ENCODE peak calls at places on chromosomes 5 and 9, in nine cellular contexts. One of them, this sample, is unnamed.

GRCh38 chr9:107907715-107908114 is 418.1 kb upstream of the KLF4 start:
- DNase-seq in sigmoid colon: no peak
- DNase-seq in CD4-positive, alpha-beta T cell: no peak
- DNase-seq in fibroblast of lung: no peak
- DNase-seq in mammary epithelial cell: no peak
- DNase-seq in AG04450: no peak
- DNase-seq in activated CD8-positive, alpha-beta T cell treated with anti-CD3 and anti-CD28 coated beads for 36 hours: no peak
- DNase-seq in transverse colon: no peak
- DNase-seq in HL-60: no peak
- DNase-seq in this sample: no peak

GRCh38 chr9:124297553-124297905 is 39.8 kb downstream of the NEK6 start:
- DNase-seq in transverse colon: peak
- DNase-seq in AG04450: peak
- DNase-seq in activated CD8-positive, alpha-beta T cell treated with anti-CD3 and anti-CD28 coated beads for 36 hours: no peak
- DNase-seq in sigmoid colon: peak
- DNase-seq in HL-60: no peak
- DNase-seq in mammary epithelial cell: peak
- DNase-seq in CD4-positive, alpha-beta T cell: no peak
- DNase-seq in fibroblast of lung: peak
- DNase-seq in this sample: no peak

GRCh38 chr9:1051286-1052118 is 1.3 kb downstream of the DMRT2 start:
- DNase-seq in fibroblast of lung: no peak
- DNase-seq in AG04450: no peak
- DNase-seq in HL-60: peak
- DNase-seq in mammary epithelial cell: peak
- DNase-seq in sigmoid colon: no peak
- DNase-seq in CD4-positive, alpha-beta T cell: no peak
- DNase-seq in activated CD8-positive, alpha-beta T cell treated with anti-CD3 and anti-CD28 coated beads for 36 hours: peak
- DNase-seq in transverse colon: peak
- DNase-seq in this sample: peak

GRCh38 chr5:111231053-111231586 is 6.9 kb downstream of the CAMK4 start:
- DNase-seq in fibroblast of lung: no peak
- DNase-seq in HL-60: no peak
- DNase-seq in mammary epithelial cell: no peak
- DNase-seq in CD4-positive, alpha-beta T cell: no peak
- DNase-seq in transverse colon: no peak
- DNase-seq in AG04450: no peak
- DNase-seq in activated CD8-positive, alpha-beta T cell treated with anti-CD3 and anti-CD28 coated beads for 36 hours: no peak
- DNase-seq in sigmoid colon: no peak
- DNase-seq in this sample: no peak

GRCh38 chr9:95283678-95284077 is 33.8 kb downstream of the FANCC start:
- DNase-seq in sigmoid colon: no peak
- DNase-seq in activated CD8-positive, alpha-beta T cell treated with anti-CD3 and anti-CD28 coated beads for 36 hours: no peak
- DNase-seq in mammary epithelial cell: no peak
- DNase-seq in fibroblast of lung: no peak
- DNase-seq in HL-60: no peak
- DNase-seq in CD4-positive, alpha-beta T cell: no peak
- DNase-seq in transverse colon: no peak
- DNase-seq in AG04450: no peak
- DNase-seq in this sample: no peak

GRCh38 chr5:88503065-88503394 is 234.4 kb upstream of the TMEM161B start:
- DNase-seq in fibroblast of lung: peak
- DNase-seq in HL-60: no peak
- DNase-seq in sigmoid colon: no peak
- DNase-seq in AG04450: no peak
- DNase-seq in CD4-positive, alpha-beta T cell: no peak
- DNase-seq in mammary epithelial cell: no peak
- DNase-seq in transverse colon: no peak
- DNase-seq in activated CD8-positive, alpha-beta T cell treated with anti-CD3 and anti-CD28 coated beads for 36 hours: no peak
- DNase-seq in this sample: no peak

GRCh38 chr9:28215921-28216320 is 642.6 kb upstream of the C9orf72 start:
- DNase-seq in CD4-positive, alpha-beta T cell: no peak
- DNase-seq in fibroblast of lung: no peak
- DNase-seq in activated CD8-positive, alpha-beta T cell treated with anti-CD3 and anti-CD28 coated beads for 36 hours: no peak
- DNase-seq in transverse colon: no peak
- DNase-seq in AG04450: no peak
- DNase-seq in mammary epithelial cell: no peak
- DNase-seq in sigmoid colon: no peak
- DNase-seq in HL-60: no peak
- DNase-seq in this sample: no peak

GRCh38 chr5:34789021-34789531 is 49.9 kb upstream of the TTC23L start:
- DNase-seq in transverse colon: no peak
- DNase-seq in CD4-positive, alpha-beta T cell: no peak
- DNase-seq in AG04450: no peak
- DNase-seq in activated CD8-positive, alpha-beta T cell treated with anti-CD3 and anti-CD28 coated beads for 36 hours: no peak
- DNase-seq in mammary epithelial cell: peak
- DNase-seq in fibroblast of lung: peak
- DNase-seq in HL-60: no peak
- DNase-seq in sigmoid colon: no peak
- DNase-seq in this sample: no peak

GRCh38 chr9:2385746-2386145 is 235.8 kb upstream of the VLDLR start:
- DNase-seq in mammary epithelial cell: no peak
- DNase-seq in fibroblast of lung: no peak
- DNase-seq in activated CD8-positive, alpha-beta T cell treated with anti-CD3 and anti-CD28 coated beads for 36 hours: no peak
- DNase-seq in HL-60: no peak
- DNase-seq in sigmoid colon: no peak
- DNase-seq in CD4-positive, alpha-beta T cell: no peak
- DNase-seq in AG04450: no peak
- DNase-seq in transverse colon: no peak
- DNase-seq in this sample: no peak

GRCh38 chr9:98983295-98984268 is 39.9 kb downstream of the COL15A1 start:
- DNase-seq in AG04450: peak
- DNase-seq in mammary epithelial cell: peak
- DNase-seq in transverse colon: no peak
- DNase-seq in CD4-positive, alpha-beta T cell: no peak
- DNase-seq in fibroblast of lung: peak
- DNase-seq in HL-60: no peak
- DNase-seq in activated CD8-positive, alpha-beta T cell treated with anti-CD3 and anti-CD28 coated beads for 36 hours: no peak
- DNase-seq in sigmoid colon: peak
- DNase-seq in this sample: no peak

GRCh38 chr5:2109566-2109965 is 226.8 kb upstream of the IRX4 start:
- DNase-seq in transverse colon: no peak
- DNase-seq in CD4-positive, alpha-beta T cell: no peak
- DNase-seq in AG04450: no peak
- DNase-seq in activated CD8-positive, alpha-beta T cell treated with anti-CD3 and anti-CD28 coated beads for 36 hours: no peak
- DNase-seq in fibroblast of lung: peak
- DNase-seq in mammary epithelial cell: no peak
- DNase-seq in HL-60: no peak
- DNase-seq in sigmoid colon: no peak
- DNase-seq in this sample: no peak

GRCh38 chr5:125612356-125613149 is 810.7 kb upstream of the GRAMD2B start:
- DNase-seq in transverse colon: no peak
- DNase-seq in sigmoid colon: peak
- DNase-seq in CD4-positive, alpha-beta T cell: no peak
- DNase-seq in fibroblast of lung: no peak
- DNase-seq in AG04450: no peak
- DNase-seq in activated CD8-positive, alpha-beta T cell treated with anti-CD3 and anti-CD28 coated beads for 36 hours: no peak
- DNase-seq in HL-60: no peak
- DNase-seq in mammary epithelial cell: no peak
- DNase-seq in this sample: no peak

GRCh38 chr9:114155967-114156294 is 594 bp downstream of the COL27A1 start:
- DNase-seq in sigmoid colon: no peak
- DNase-seq in mammary epithelial cell: no peak
- DNase-seq in transverse colon: no peak
- DNase-seq in activated CD8-positive, alpha-beta T cell treated with anti-CD3 and anti-CD28 coated beads for 36 hours: peak
- DNase-seq in HL-60: peak
- DNase-seq in fibroblast of lung: no peak
- DNase-seq in CD4-positive, alpha-beta T cell: no peak
- DNase-seq in AG04450: no peak
- DNase-seq in this sample: no peak
- TF ChIP-seq CTCF in sigmoid colon: no peak
- TF ChIP-seq CTCF in mammary epithelial cell: no peak
- TF ChIP-seq CTCF in transverse colon: no peak
- TF ChIP-seq CTCF in activated CD8-positive, alpha-beta T cell treated with anti-CD3 and anti-CD28 coated beads for 36 hours: no peak
- TF ChIP-seq CTCF in HL-60: no peak
- TF ChIP-seq CTCF in fibroblast of lung: no peak
- TF ChIP-seq CTCF in CD4-positive, alpha-beta T cell: no peak
- TF ChIP-seq CTCF in AG04450: no peak
- TF ChIP-seq CTCF in this sample: no peak

GRCh38 chr5:73592546-73592945 is 27.0 kb downstream of the UTP15 start:
- DNase-seq in transverse colon: no peak
- DNase-seq in sigmoid colon: no peak
- DNase-seq in fibroblast of lung: no peak
- DNase-seq in CD4-positive, alpha-beta T cell: no peak
- DNase-seq in activated CD8-positive, alpha-beta T cell treated with anti-CD3 and anti-CD28 coated beads for 36 hours: no peak
- DNase-seq in mammary epithelial cell: no peak
- DNase-seq in AG04450: no peak
- DNase-seq in HL-60: no peak
- DNase-seq in this sample: no peak

GRCh38 chr5:73599378-73599777 is 26.6 kb upstream of the ARHGEF28 start:
- DNase-seq in sigmoid colon: no peak
- DNase-seq in HL-60: no peak
- DNase-seq in mammary epithelial cell: no peak
- DNase-seq in fibroblast of lung: no peak
- DNase-seq in AG04450: no peak
- DNase-seq in transverse colon: no peak
- DNase-seq in CD4-positive, alpha-beta T cell: no peak
- DNase-seq in activated CD8-positive, alpha-beta T cell treated with anti-CD3 and anti-CD28 coated beads for 36 hours: no peak
- DNase-seq in this sample: no peak

GRCh38 chr5:73591698-73592501 is 26.4 kb downstream of the UTP15 start:
- DNase-seq in activated CD8-positive, alpha-beta T cell treated with anti-CD3 and anti-CD28 coated beads for 36 hours: no peak
- DNase-seq in HL-60: no peak
- DNase-seq in fibroblast of lung: no peak
- DNase-seq in mammary epithelial cell: peak
- DNase-seq in transverse colon: no peak
- DNase-seq in CD4-positive, alpha-beta T cell: no peak
- DNase-seq in sigmoid colon: no peak
- DNase-seq in AG04450: peak
- DNase-seq in this sample: no peak

GRCh38 chr5:73591102-73591695 is 25.7 kb downstream of the UTP15 start:
- DNase-seq in CD4-positive, alpha-beta T cell: peak
- DNase-seq in activated CD8-positive, alpha-beta T cell treated with anti-CD3 and anti-CD28 coated beads for 36 hours: peak
- DNase-seq in sigmoid colon: no peak
- DNase-seq in fibroblast of lung: peak
- DNase-seq in transverse colon: peak
- DNase-seq in AG04450: peak
- DNase-seq in HL-60: peak
- DNase-seq in mammary epithelial cell: peak
- DNase-seq in this sample: peak

GRCh38 chr5:73596705-73597328 is 29.2 kb upstream of the ARHGEF28 start:
- DNase-seq in sigmoid colon: no peak
- DNase-seq in HL-60: no peak
- DNase-seq in AG04450: no peak
- DNase-seq in CD4-positive, alpha-beta T cell: no peak
- DNase-seq in activated CD8-positive, alpha-beta T cell treated with anti-CD3 and anti-CD28 coated beads for 36 hours: peak
- DNase-seq in fibroblast of lung: peak
- DNase-seq in transverse colon: peak
- DNase-seq in mammary epithelial cell: no peak
- DNase-seq in this sample: no peak
- TF ChIP-seq CTCF in sigmoid colon: peak
- TF ChIP-seq CTCF in HL-60: peak
- TF ChIP-seq CTCF in AG04450: peak
- TF ChIP-seq CTCF in CD4-positive, alpha-beta T cell: peak
- TF ChIP-seq CTCF in activated CD8-positive, alpha-beta T cell treated with anti-CD3 and anti-CD28 coated beads for 36 hours: peak
- TF ChIP-seq CTCF in fibroblast of lung: peak
- TF ChIP-seq CTCF in transverse colon: peak
- TF ChIP-seq CTCF in mammary epithelial cell: peak
- TF ChIP-seq CTCF in this sample: peak

GRCh38 chr9:6113819-6114218 is 98.4 kb upstream of the RANBP6 start:
- DNase-seq in HL-60: no peak
- DNase-seq in activated CD8-positive, alpha-beta T cell treated with anti-CD3 and anti-CD28 coated beads for 36 hours: no peak
- DNase-seq in CD4-positive, alpha-beta T cell: no peak
- DNase-seq in mammary epithelial cell: no peak
- DNase-seq in fibroblast of lung: no peak
- DNase-seq in AG04450: no peak
- DNase-seq in transverse colon: no peak
- DNase-seq in sigmoid colon: no peak
- DNase-seq in this sample: no peak
- TF ChIP-seq CTCF in HL-60: no peak
- TF ChIP-seq CTCF in activated CD8-positive, alpha-beta T cell treated with anti-CD3 and anti-CD28 coated beads for 36 hours: no peak
- TF ChIP-seq CTCF in CD4-positive, alpha-beta T cell: no peak
- TF ChIP-seq CTCF in mammary epithelial cell: no peak
- TF ChIP-seq CTCF in fibroblast of lung: no peak
- TF ChIP-seq CTCF in AG04450: no peak
- TF ChIP-seq CTCF in transverse colon: no peak
- TF ChIP-seq CTCF in sigmoid colon: no peak
- TF ChIP-seq CTCF in this sample: no peak

GRCh38 chr9:97502222-97502983 is 937 bp downstream of the TMOD1 start:
- DNase-seq in HL-60: no peak
- DNase-seq in sigmoid colon: no peak
- DNase-seq in activated CD8-positive, alpha-beta T cell treated with anti-CD3 and anti-CD28 coated beads for 36 hours: peak
- DNase-seq in mammary epithelial cell: no peak
- DNase-seq in transverse colon: no peak
- DNase-seq in fibroblast of lung: no peak
- DNase-seq in AG04450: no peak
- DNase-seq in CD4-positive, alpha-beta T cell: no peak
- DNase-seq in this sample: peak

GRCh38 chr9:97501972-97502221 is 431 bp downstream of the TMOD1 start:
- DNase-seq in activated CD8-positive, alpha-beta T cell treated with anti-CD3 and anti-CD28 coated beads for 36 hours: no peak
- DNase-seq in HL-60: no peak
- DNase-seq in CD4-positive, alpha-beta T cell: no peak
- DNase-seq in AG04450: no peak
- DNase-seq in fibroblast of lung: no peak
- DNase-seq in mammary epithelial cell: no peak
- DNase-seq in transverse colon: no peak
- DNase-seq in sigmoid colon: no peak
- DNase-seq in this sample: peak

GRCh38 chr9:97500765-97501176 is 695 bp upstream of the TMOD1 start:
- DNase-seq in AG04450: no peak
- DNase-seq in transverse colon: no peak
- DNase-seq in CD4-positive, alpha-beta T cell: no peak
- DNase-seq in activated CD8-positive, alpha-beta T cell treated with anti-CD3 and anti-CD28 coated beads for 36 hours: no peak
- DNase-seq in sigmoid colon: no peak
- DNase-seq in mammary epithelial cell: no peak
- DNase-seq in fibroblast of lung: no peak
- DNase-seq in HL-60: no peak
- DNase-seq in this sample: no peak

GRCh38 chr9:97500263-97500662 is 1.2 kb upstream of the TMOD1 start:
- DNase-seq in fibroblast of lung: no peak
- DNase-seq in activated CD8-positive, alpha-beta T cell treated with anti-CD3 and anti-CD28 coated beads for 36 hours: no peak
- DNase-seq in transverse colon: no peak
- DNase-seq in AG04450: no peak
- DNase-seq in mammary epithelial cell: no peak
- DNase-seq in CD4-positive, alpha-beta T cell: no peak
- DNase-seq in sigmoid colon: no peak
- DNase-seq in HL-60: no peak
- DNase-seq in this sample: peak

DNA sequence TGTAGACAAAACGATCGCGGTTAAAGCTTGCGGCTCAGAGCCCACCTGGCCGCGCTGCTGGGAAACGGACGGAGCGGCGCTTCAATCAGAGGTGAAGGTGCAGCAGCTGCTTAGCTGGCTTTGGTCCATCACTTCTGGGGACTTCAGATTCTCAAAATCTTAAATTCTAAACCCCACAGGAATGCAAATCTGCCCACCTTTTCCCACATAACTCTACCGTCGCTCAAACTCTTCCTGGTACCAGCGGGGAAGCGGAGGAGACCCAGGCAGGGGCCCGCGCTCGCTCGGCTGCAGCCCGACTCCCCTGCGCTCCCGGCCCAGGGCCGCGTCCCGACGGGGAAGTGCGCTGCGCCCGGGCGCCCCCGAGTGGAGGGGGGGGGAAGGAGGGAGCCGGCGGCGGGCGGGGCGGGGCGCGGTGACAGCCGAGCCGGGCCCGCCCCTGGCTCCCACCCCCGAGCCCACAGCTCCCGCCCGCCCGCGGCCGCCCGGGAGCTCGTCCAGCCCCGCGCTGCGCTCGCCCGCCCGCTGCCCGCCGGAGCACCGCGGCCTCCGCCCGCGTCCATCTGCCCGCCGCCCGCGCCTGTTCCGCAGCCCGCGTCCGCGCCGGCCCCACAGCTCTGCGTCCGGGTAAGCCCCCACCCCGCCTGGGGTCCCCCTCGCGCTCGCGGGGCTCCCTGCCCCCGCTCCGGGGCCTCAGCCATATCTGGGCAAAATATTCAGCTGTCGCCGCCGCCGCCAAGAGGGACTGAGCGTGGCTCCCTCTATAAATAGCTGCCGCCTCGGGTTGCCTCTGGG is at the start of gene TMOD1:
- DNase-seq in AG04450: no peak
- DNase-seq in HL-60: no peak
- DNase-seq in fibroblast of lung: peak
- DNase-seq in sigmoid colon: peak
- DNase-seq in CD4-positive, alpha-beta T cell: peak
- DNase-seq in transverse colon: peak
- DNase-seq in mammary epithelial cell: peak
- DNase-seq in activated CD8-positive, alpha-beta T cell treated with anti-CD3 and anti-CD28 coated beads for 36 hours: peak
- DNase-seq in this sample: peak
- TF ChIP-seq CTCF in AG04450: no peak
- TF ChIP-seq CTCF in HL-60: no peak
- TF ChIP-seq CTCF in fibroblast of lung: peak
- TF ChIP-seq CTCF in sigmoid colon: no peak
- TF ChIP-seq CTCF in CD4-positive, alpha-beta T cell: no peak
- TF ChIP-seq CTCF in transverse colon: peak
- TF ChIP-seq CTCF in mammary epithelial cell: no peak
- TF ChIP-seq CTCF in activated CD8-positive, alpha-beta T cell treated with anti-CD3 and anti-CD28 coated beads for 36 hours: no peak
- TF ChIP-seq CTCF in this sample: peak